ENCODE peak calls at places on chromosomes 11 and 22, in six cellular contexts. One of them, this sample, is unnamed.

GRCh38 chr11:64545605-64546004 is 45.4 kb upstream of the SLC22A12 start:
- DNase-seq in cardiac fibroblast: peak
- DNase-seq in Caco-2: no peak
- DNase-seq in astrocyte: peak
- DNase-seq in heart left ventricle: no peak
- DNase-seq in GM12865: no peak
- DNase-seq in this sample: peak

GRCh38 chr11:109851780-109852390 is 241.3 kb upstream of the ZC3H12C start:
- DNase-seq in Caco-2: no peak
- DNase-seq in GM12865: no peak
- DNase-seq in astrocyte: peak
- DNase-seq in heart left ventricle: no peak
- DNase-seq in cardiac fibroblast: peak
- DNase-seq in this sample: no peak

GRCh38 chr22:21738966-21739365 is 3.4 kb upstream of the YPEL1 start:
- DNase-seq in cardiac fibroblast: no peak
- DNase-seq in heart left ventricle: no peak
- DNase-seq in GM12865: no peak
- DNase-seq in Caco-2: no peak
- DNase-seq in astrocyte: no peak
- DNase-seq in this sample: no peak

GRCh38 chr11:117700551-117700950 is 96.5 kb downstream of the DSCAML1 start:
- DNase-seq in cardiac fibroblast: no peak
- DNase-seq in GM12865: no peak
- DNase-seq in astrocyte: no peak
- DNase-seq in heart left ventricle: no peak
- DNase-seq in Caco-2: no peak
- DNase-seq in this sample: no peak

GRCh38 chr22:19062139-19062789 is 59.9 kb downstream of the DGCR2 start:
- DNase-seq in Caco-2: no peak
- DNase-seq in astrocyte: no peak
- DNase-seq in GM12865: no peak
- DNase-seq in heart left ventricle: no peak
- DNase-seq in cardiac fibroblast: no peak
- DNase-seq in this sample: no peak

GRCh38 chr11:134472188-134472455 is 60.1 kb upstream of the B3GAT1 start:
- DNase-seq in cardiac fibroblast: no peak
- DNase-seq in GM12865: no peak
- DNase-seq in astrocyte: no peak
- DNase-seq in Caco-2: no peak
- DNase-seq in heart left ventricle: no peak
- DNase-seq in this sample: no peak

GRCh38 chr11:86955674-86956522 is 703 bp upstream of the FZD4 start:
- DNase-seq in GM12865: peak
- DNase-seq in cardiac fibroblast: peak
- DNase-seq in astrocyte: peak
- DNase-seq in Caco-2: peak
- DNase-seq in heart left ventricle: peak
- DNase-seq in this sample: peak

GRCh38 chr11:30510750-30511149 is 75.4 kb downstream of the MPPED2 start:
- DNase-seq in Caco-2: no peak
- DNase-seq in astrocyte: no peak
- DNase-seq in cardiac fibroblast: no peak
- DNase-seq in heart left ventricle: no peak
- DNase-seq in GM12865: no peak
- DNase-seq in this sample: no peak

GRCh38 chr11:117833401-117833891 is 8.9 kb upstream of the FXYD2 start:
- DNase-seq in Caco-2: peak
- DNase-seq in heart left ventricle: peak
- DNase-seq in cardiac fibroblast: no peak
- DNase-seq in astrocyte: no peak
- DNase-seq in GM12865: no peak
- DNase-seq in this sample: no peak

GRCh38 chr11:104015649-104016415 is 20.6 kb upstream of the DDI1 start:
- DNase-seq in GM12865: peak
- DNase-seq in cardiac fibroblast: no peak
- DNase-seq in astrocyte: no peak
- DNase-seq in heart left ventricle: no peak
- DNase-seq in Caco-2: no peak
- DNase-seq in this sample: no peak

GRCh38 chr22:49997221-49997599 is 15.4 kb downstream of the IL17REL start:
- DNase-seq in GM12865: no peak
- DNase-seq in Caco-2: no peak
- DNase-seq in astrocyte: no peak
- DNase-seq in heart left ventricle: no peak
- DNase-seq in cardiac fibroblast: no peak
- DNase-seq in this sample: no peak

GRCh38 chr11:116928102-116928777 is 90.8 kb upstream of the APOA1 start:
- DNase-seq in heart left ventricle: no peak
- DNase-seq in astrocyte: no peak
- DNase-seq in GM12865: peak
- DNase-seq in cardiac fibroblast: no peak
- DNase-seq in Caco-2: no peak
- DNase-seq in this sample: no peak

GRCh38 chr11:117898059-117898458 is 21.6 kb upstream of the FXYD6 start:
- DNase-seq in cardiac fibroblast: no peak
- DNase-seq in heart left ventricle: no peak
- DNase-seq in astrocyte: no peak
- DNase-seq in GM12865: no peak
- DNase-seq in Caco-2: no peak
- DNase-seq in this sample: no peak

GRCh38 chr11:67543585-67543984 is 20.3 kb upstream of the CABP2 start:
- DNase-seq in astrocyte: no peak
- DNase-seq in heart left ventricle: no peak
- DNase-seq in GM12865: no peak
- DNase-seq in Caco-2: no peak
- DNase-seq in cardiac fibroblast: no peak
- DNase-seq in this sample: no peak

GRCh38 chr11:77879218-77879617 is 58.3 kb downstream of the AAMDC start:
- DNase-seq in heart left ventricle: peak
- DNase-seq in astrocyte: no peak
- DNase-seq in cardiac fibroblast: peak
- DNase-seq in GM12865: peak
- DNase-seq in Caco-2: no peak
- DNase-seq in this sample: peak

GRCh38 chr22:45179276-45180049 is 15.7 kb downstream of the NUP50 start:
- DNase-seq in heart left ventricle: no peak
- DNase-seq in astrocyte: no peak
- DNase-seq in GM12865: no peak
- DNase-seq in cardiac fibroblast: no peak
- DNase-seq in Caco-2: no peak
- DNase-seq in this sample: no peak

GRCh38 chr11:19715373-19715772 is 2.7 kb downstream of the NAV2 start:
- DNase-seq in GM12865: no peak
- DNase-seq in heart left ventricle: no peak
- DNase-seq in astrocyte: peak
- DNase-seq in cardiac fibroblast: peak
- DNase-seq in Caco-2: no peak
- DNase-seq in this sample: peak

GRCh38 chr11:2268911-2269600 is 1.3 kb downstream of the ASCL2 start:
- DNase-seq in cardiac fibroblast: peak
- DNase-seq in Caco-2: peak
- DNase-seq in GM12865: no peak
- DNase-seq in astrocyte: no peak
- DNase-seq in heart left ventricle: no peak
- DNase-seq in this sample: peak

GRCh38 chr11:13135385-13136271 is 126.5 kb downstream of the RASSF10 start:
- DNase-seq in astrocyte: peak
- DNase-seq in GM12865: no peak
- DNase-seq in Caco-2: no peak
- DNase-seq in heart left ventricle: no peak
- DNase-seq in cardiac fibroblast: peak
- DNase-seq in this sample: peak

GRCh38 chr11:94549166-94549565 is 5.4 kb downstream of the FUT4 start:
- DNase-seq in GM12865: no peak
- DNase-seq in cardiac fibroblast: no peak
- DNase-seq in heart left ventricle: no peak
- DNase-seq in Caco-2: no peak
- DNase-seq in astrocyte: no peak
- DNase-seq in this sample: no peak

GRCh38 chr11:94545641-94546470 is 2.1 kb downstream of the FUT4 start:
- DNase-seq in heart left ventricle: no peak
- DNase-seq in cardiac fibroblast: no peak
- DNase-seq in astrocyte: no peak
- DNase-seq in GM12865: no peak
- DNase-seq in Caco-2: no peak
- DNase-seq in this sample: no peak

GRCh38 chr11:94544832-94545640 is 1.3 kb downstream of the FUT4 start:
- DNase-seq in GM12865: no peak
- DNase-seq in Caco-2: peak
- DNase-seq in cardiac fibroblast: no peak
- DNase-seq in astrocyte: no peak
- DNase-seq in heart left ventricle: peak
- DNase-seq in this sample: no peak

GRCh38 chr11:94544582-94544831 is 786 bp downstream of the FUT4 start:
- DNase-seq in heart left ventricle: peak
- DNase-seq in astrocyte: no peak
- DNase-seq in cardiac fibroblast: no peak
- DNase-seq in GM12865: no peak
- DNase-seq in Caco-2: no peak
- DNase-seq in this sample: no peak

DNA sequence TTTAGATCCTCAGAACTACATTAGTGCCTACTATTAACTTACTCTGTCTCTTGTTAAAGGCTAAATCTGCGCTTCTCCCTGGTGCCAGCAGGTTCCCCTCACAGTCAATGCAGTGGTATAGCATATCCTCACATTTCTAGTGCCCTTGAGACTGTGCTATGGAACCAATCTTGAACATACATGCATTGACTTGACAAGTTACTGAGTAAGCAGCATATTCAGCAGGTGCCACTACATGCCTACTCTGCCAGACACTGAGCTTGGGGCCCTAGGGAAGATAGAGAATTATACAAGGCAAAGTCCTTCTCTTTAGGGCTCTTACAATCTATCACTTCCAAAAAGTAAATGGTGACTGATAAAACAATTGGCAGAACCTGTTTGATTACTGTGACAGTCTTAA is 3.2 kb downstream of the FUT4 start:
- DNase-seq in astrocyte: no peak
- DNase-seq in cardiac fibroblast: no peak
- DNase-seq in GM12865: no peak
- DNase-seq in heart left ventricle: no peak
- DNase-seq in Caco-2: peak
- DNase-seq in this sample: no peak
- H3K4me3 ChIP-seq in astrocyte: peak
- H3K4me3 ChIP-seq in cardiac fibroblast: peak
- H3K4me3 ChIP-seq in GM12865: no peak
- H3K4me3 ChIP-seq in heart left ventricle: no peak
- H3K4me3 ChIP-seq in Caco-2: peak
- H3K4me3 ChIP-seq in this sample: peak

DNA sequence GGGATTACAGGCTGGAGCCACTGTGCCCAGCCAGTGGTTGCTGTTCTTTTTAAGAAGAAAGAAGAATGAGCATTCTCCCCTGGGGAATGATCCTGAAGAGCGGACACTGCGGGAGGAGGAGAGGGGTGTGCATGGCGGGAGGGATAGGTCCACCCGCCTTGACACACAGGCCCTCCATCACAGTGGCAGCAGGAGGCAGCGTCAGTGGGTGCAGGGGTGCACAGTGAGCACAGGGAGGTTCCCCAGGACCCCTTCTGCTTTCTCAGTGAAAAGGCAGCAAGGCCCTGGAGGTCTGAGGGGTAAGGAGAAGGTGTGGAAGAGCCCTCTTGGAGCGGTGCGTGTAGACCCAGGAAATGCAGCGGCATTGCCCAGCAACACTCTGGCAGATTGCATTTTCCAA is 28.9 kb upstream of the CBX7 start:
- DNase-seq in heart left ventricle: no peak
- DNase-seq in astrocyte: no peak
- DNase-seq in cardiac fibroblast: no peak
- DNase-seq in GM12865: no peak
- DNase-seq in Caco-2: no peak
- DNase-seq in this sample: no peak
- H3K4me3 ChIP-seq in heart left ventricle: no peak
- H3K4me3 ChIP-seq in astrocyte: no peak
- H3K4me3 ChIP-seq in cardiac fibroblast: no peak
- H3K4me3 ChIP-seq in GM12865: no peak
- H3K4me3 ChIP-seq in Caco-2: no peak
- H3K4me3 ChIP-seq in this sample: no peak

GRCh38 chr11:47552581-47553416 is at the start of gene CELF1:
- DNase-seq in heart left ventricle: peak
- DNase-seq in astrocyte: peak
- DNase-seq in cardiac fibroblast: peak
- DNase-seq in Caco-2: peak
- DNase-seq in GM12865: peak
- DNase-seq in this sample: peak

GRCh38 chr11:47553417-47553746 is 450 bp upstream of the CELF1 start:
- DNase-seq in Caco-2: no peak
- DNase-seq in astrocyte: no peak
- DNase-seq in heart left ventricle: no peak
- DNase-seq in GM12865: no peak
- DNase-seq in cardiac fibroblast: no peak
- DNase-seq in this sample: peak

GRCh38 chr11:47552086-47552580 is 799 bp downstream of the CELF1 start:
- DNase-seq in cardiac fibroblast: peak
- DNase-seq in heart left ventricle: peak
- DNase-seq in GM12865: peak
- DNase-seq in astrocyte: peak
- DNase-seq in Caco-2: peak
- DNase-seq in this sample: peak

GRCh38 chr11:47551086-47551485 is 1.8 kb downstream of the CELF1 start:
- DNase-seq in astrocyte: no peak
- DNase-seq in heart left ventricle: no peak
- DNase-seq in Caco-2: peak
- DNase-seq in GM12865: peak
- DNase-seq in cardiac fibroblast: peak
- DNase-seq in this sample: peak

GRCh38 chr11:47550288-47551052 is 2.5 kb downstream of the CELF1 start:
- DNase-seq in cardiac fibroblast: peak
- DNase-seq in Caco-2: no peak
- DNase-seq in GM12865: no peak
- DNase-seq in heart left ventricle: no peak
- DNase-seq in astrocyte: no peak
- DNase-seq in this sample: peak
- H3K4me3 ChIP-seq in cardiac fibroblast: no peak
- H3K4me3 ChIP-seq in Caco-2: no peak
- H3K4me3 ChIP-seq in GM12865: peak
- H3K4me3 ChIP-seq in heart left ventricle: no peak
- H3K4me3 ChIP-seq in astrocyte: no peak
- H3K4me3 ChIP-seq in this sample: peak

GRCh38 chr11:115659061-115659963 is 155.1 kb upstream of the CADM1 start:
- DNase-seq in heart left ventricle: peak
- DNase-seq in astrocyte: peak
- DNase-seq in GM12865: peak
- DNase-seq in cardiac fibroblast: no peak
- DNase-seq in Caco-2: no peak
- DNase-seq in this sample: no peak

GRCh38 chr11:115656684-115657083 is 152.5 kb upstream of the CADM1 start:
- DNase-seq in cardiac fibroblast: no peak
- DNase-seq in Caco-2: no peak
- DNase-seq in astrocyte: peak
- DNase-seq in GM12865: no peak
- DNase-seq in heart left ventricle: no peak
- DNase-seq in this sample: no peak

GRCh38 chr11:115663790-115664189 is 159.6 kb upstream of the CADM1 start:
- DNase-seq in cardiac fibroblast: no peak
- DNase-seq in astrocyte: peak
- DNase-seq in Caco-2: no peak
- DNase-seq in heart left ventricle: no peak
- DNase-seq in GM12865: no peak
- DNase-seq in this sample: no peak

GRCh38 chr11:115657586-115657985 is 153.4 kb upstream of the CADM1 start:
- DNase-seq in cardiac fibroblast: no peak
- DNase-seq in Caco-2: no peak
- DNase-seq in heart left ventricle: no peak
- DNase-seq in astrocyte: peak
- DNase-seq in GM12865: no peak
- DNase-seq in this sample: no peak

GRCh38 chr11:115660072-115660805 is 156.0 kb upstream of the CADM1 start:
- DNase-seq in cardiac fibroblast: no peak
- DNase-seq in GM12865: no peak
- DNase-seq in astrocyte: no peak
- DNase-seq in Caco-2: no peak
- DNase-seq in heart left ventricle: no peak
- DNase-seq in this sample: no peak
- H3K4me3 ChIP-seq in cardiac fibroblast: no peak
- H3K4me3 ChIP-seq in GM12865: no peak
- H3K4me3 ChIP-seq in astrocyte: peak
- H3K4me3 ChIP-seq in Caco-2: no peak
- H3K4me3 ChIP-seq in heart left ventricle: peak
- H3K4me3 ChIP-seq in this sample: no peak

This sample was measured in fibroblast of the aortic adventitia.